ENCODE peak calls at places on chromosomes 3 and 15, in four cellular contexts. M, N, K and G are unnamed samples.

GRCh38 chr3:194311000-194311399 is 40.1 kb downstream of the CPN2 start:
- DNase-seq in M (no peak), N (no peak), K (no peak), G (no peak)

GRCh38 chr15:92801774-92802464 is 98.2 kb upstream of the CHD2 start:
- DNase-seq in M (peak; percentile 14), N (peak; percentile 77), K (no peak), G (no peak)

GRCh38 chr15:43281926-43282602 is 15.3 kb upstream of the TGM5 start:
- DNase-seq in M (no peak), N (no peak), K (no peak), G (no peak)

GRCh38 chr3:99825239-99825638 is 7.6 kb downstream of the CMSS1 start:
- DNase-seq in M (no peak), N (peak; percentile 49), K (no peak), G (no peak)

GRCh38 chr3:117434881-117435412 is 725.4 kb downstream of the TUSC7 start:
- DNase-seq in M (no peak), N (no peak), K (no peak), G (no peak)

GRCh38 chr15:90875549-90875981 is 7.2 kb downstream of the FURIN start:
- DNase-seq in M (no peak), N (no peak), K (no peak), G (no peak)

GRCh38 chr3:177431525-177432255 is 234.4 kb upstream of the TBL1XR1 start:
- DNase-seq in M (no peak), N (peak; percentile 67), K (no peak), G (no peak)

GRCh38 chr15:85780586-85780985 is 14.1 kb downstream of the KLHL25 start:
- DNase-seq in M (no peak), N (no peak), K (no peak), G (no peak)

GRCh38 chr3:52253314-52254260 is 8.0 kb downstream of the PPM1M start:
- DNase-seq in M (no peak), N (no peak), K (no peak), G (peak; percentile 85)

GRCh38 chr3:78481050-78481449 is 1286.7 kb downstream of the ROBO1 start:
- DNase-seq in M (no peak), N (no peak), K (no peak), G (no peak)

GRCh38 chr15:34701536-34701935 is 53.3 kb downstream of the GJD2 start:
- DNase-seq in M (no peak), N (no peak), K (no peak), G (no peak)

GRCh38 chr15:41480396-41481140 is 13.1 kb upstream of the ITPKA start:
- DNase-seq in M (no peak), N (no peak), K (no peak), G (no peak)

GRCh38 chr3:69086133-69086722 is 1.5 kb downstream of the ARL6IP5 start:
- DNase-seq in M (peak; percentile 41), N (peak; percentile 61), K (peak; percentile 36), G (no peak)

GRCh38 chr15:91075761-91076160 is 24.3 kb upstream of the SV2B start:
- DNase-seq in M (no peak), N (no peak), K (no peak), G (no peak)

GRCh38 chr3:151085227-151085888 is at the start of gene MED12L:
- DNase-seq in M (peak; percentile 30), N (peak; percentile 15), K (peak; percentile 90), G (no peak)

GRCh38 chr3:23877324-23877980 is 39.3 kb downstream of the NKIRAS1 start:
- DNase-seq in M (peak; percentile 25), N (no peak), K (no peak), G (no peak)

GRCh38 chr3:117589454-117589853 is 879.9 kb downstream of the TUSC7 start:
- DNase-seq in M (no peak), N (no peak), K (no peak), G (no peak)

GRCh38 chr3:184733971-184734608 is 22.2 kb upstream of the MAGEF1 start:
- DNase-seq in M (no peak), N (no peak), K (no peak), G (no peak)

GRCh38 chr3:98705212-98705611 is 57.9 kb upstream of the ST3GAL6 start:
- DNase-seq in M (no peak), N (no peak), K (no peak), G (no peak)

GRCh38 chr3:24242012-24242698 is 252.5 kb downstream of the THRB start:
- DNase-seq in M (no peak), N (no peak), K (no peak), G (no peak)

GRCh38 chr3:32392530-32393302 is 1.1 kb downstream of the CMTM7 start:
- DNase-seq in M (no peak), N (no peak), K (peak; percentile 14), G (no peak)

GRCh38 chr3:25246921-25247320 is 181.1 kb upstream of the RARB start:
- DNase-seq in M (no peak), N (no peak), K (no peak), G (no peak)

GRCh38 chr3:51777985-51778384 is 1.1 kb downstream of the IQCF6 start:
- DNase-seq in M (no peak), N (no peak), K (no peak), G (no peak)

GRCh38 chr15:89203705-89204273 is 17.6 kb downstream of the RLBP1 start:
- DNase-seq in M (no peak), N (no peak), K (no peak), G (no peak)

GRCh38 chr3:126107203-126107939 is 23.4 kb upstream of the SLC41A3 start:
- DNase-seq in M (no peak), N (no peak), K (no peak), G (no peak)

GRCh38 chr15:35907507-35907906 is 361.5 kb upstream of the DPH6 start:
- DNase-seq in M (no peak), N (no peak), K (no peak), G (no peak)

GRCh38 chr3:75781079-75781745 is 4.1 kb downstream of the ZNF717 start:
- DNase-seq in M (no peak), N (peak; percentile 4), K (no peak), G (peak; percentile 53)

GRCh38 chr15:74399100-74399499 is 31.7 kb upstream of the CYP11A1 start:
- DNase-seq in M (no peak), N (no peak), K (no peak), G (no peak)

GRCh38 chr15:74400915-74401757 is 32.6 kb downstream of the SEMA7A start:
- DNase-seq in M (no peak), N (no peak), K (no peak), G (peak; percentile 75)

GRCh38 chr15:74399511-74400312 is 32.3 kb upstream of the CYP11A1 start:
- DNase-seq in M (no peak), N (no peak), K (no peak), G (no peak)

GRCh38 chr15:74402337-74402839 is 31.4 kb downstream of the SEMA7A start:
- DNase-seq in M (no peak), N (no peak), K (no peak), G (no peak)

GRCh38 chr15:74400313-74400850 is 32.9 kb upstream of the CYP11A1 start:
- DNase-seq in M (no peak), N (no peak), K (no peak), G (no peak)
- TF ChIP-seq JUNB in M (no peak), N (no peak), K (no peak), G (no peak)

GRCh38 chr3:46906471-46907058 is 29.0 kb downstream of the PTH1R start:
- DNase-seq in M (no peak), N (no peak), K (no peak), G (no peak)
- TF ChIP-seq POLR2AphosphoS2 in M (no peak), N (no peak), K (no peak), G (no peak)

DNA sequence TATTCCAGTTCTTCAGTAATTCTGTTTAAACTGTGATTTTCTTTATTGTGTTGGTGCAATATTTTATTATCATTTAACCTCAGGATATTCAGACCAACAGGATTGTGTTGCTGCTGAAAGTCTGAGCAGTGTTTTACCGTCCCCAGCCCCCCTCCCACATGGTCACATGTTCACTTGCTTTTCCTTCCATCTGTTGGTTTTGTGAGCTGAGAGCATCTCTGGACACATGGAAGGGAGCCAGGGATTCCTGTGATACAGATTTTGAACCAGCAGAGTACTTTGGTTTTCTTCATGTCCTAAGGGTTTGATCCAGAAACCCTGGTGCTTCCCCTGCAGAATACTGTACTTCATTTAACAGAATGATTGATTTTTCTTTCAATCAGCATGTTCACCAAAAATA is 11.9 kb downstream of the ARRDC4 start:
- DNase-seq in M (no peak), N (no peak), K (no peak), G (no peak)
- TF ChIP-seq JUNB in M (no peak), N (no peak), K (no peak), G (no peak)

DNA sequence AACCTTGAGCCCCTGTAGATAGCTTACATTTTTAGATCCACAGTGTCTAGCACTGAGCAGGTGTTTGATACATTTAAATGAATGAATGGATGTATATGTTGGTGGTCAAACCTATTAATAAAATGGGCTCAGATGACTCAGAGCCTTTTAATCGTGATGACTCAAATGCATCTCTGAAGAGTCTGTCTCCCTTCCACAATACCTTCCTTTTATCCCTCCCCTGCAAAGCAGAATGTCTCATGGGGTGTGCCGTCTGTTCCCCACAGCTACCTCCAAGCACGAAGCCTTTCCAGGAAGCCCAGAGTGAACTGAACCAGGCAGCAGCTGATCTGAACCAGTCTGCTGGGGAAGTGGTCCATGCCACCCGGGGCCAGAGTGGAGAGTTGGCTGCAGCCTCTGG is 303.5 kb upstream of the TPM1 start:
- DNase-seq in M (no peak), N (no peak), K (peak; percentile 32), G (no peak)
- TF ChIP-seq POLR2AphosphoS2 in M (no peak), N (no peak), K (no peak), G (no peak)

GRCh38 chr15:49309889-49310288 is 113.2 kb upstream of the FGF7 start:
- DNase-seq in M (no peak), N (no peak), K (no peak), G (no peak)

GRCh38 chr15:49308686-49309085 is 114.4 kb upstream of the FGF7 start:
- DNase-seq in M (no peak), N (no peak), K (no peak), G (no peak)

GRCh38 chr15:49315543-49315942 is 107.5 kb upstream of the FGF7 start:
- DNase-seq in M (no peak), N (no peak), K (no peak), G (no peak)

GRCh38 chr15:49314729-49315128 is 108.3 kb upstream of the FGF7 start:
- DNase-seq in M (no peak), N (no peak), K (no peak), G (no peak)

GRCh38 chr15:49313650-49314049 is 109.4 kb upstream of the FGF7 start:
- DNase-seq in M (no peak), N (no peak), K (no peak), G (no peak)
- TF ChIP-seq JUNB in M (no peak), N (no peak), K (no peak), G (no peak)

GRCh38 chr3:72332036-72332435 is 516.2 kb downstream of the SHQ1 start:
- DNase-seq in M (no peak), N (no peak), K (no peak), G (no peak)

GRCh38 chr3:72334681-72335457 is 513.4 kb downstream of the SHQ1 start:
- DNase-seq in M (no peak), N (no peak), K (no peak), G (no peak)

GRCh38 chr3:72329354-72329753 is 518.9 kb downstream of the SHQ1 start:
- DNase-seq in M (no peak), N (no peak), K (no peak), G (no peak)

GRCh38 chr3:72328755-72329154 is 519.5 kb downstream of the SHQ1 start:
- DNase-seq in M (no peak), N (no peak), K (no peak), G (no peak)

GRCh38 chr3:72331076-72331475 is 517.2 kb downstream of the SHQ1 start:
- DNase-seq in M (no peak), N (no peak), K (no peak), G (no peak)
- TF ChIP-seq POLR2AphosphoS2 in M (no peak), N (no peak), K (no peak), G (no peak)